ENCODE peak calls at places on chromosome 14, in four cellular contexts. One of them, this sample, is unnamed.
A peak's percentile ranks its signal among the peaks of the same experiment; 100 is the strongest.

GRCh38 chr14:51295666-51296263 is 55.7 kb downstream of the TMX1 start:
- DNase-seq in left ventricle myocardium inferior: no peak
- DNase-seq in BJ: no peak
- DNase-seq in left lung: no peak
- DNase-seq in this sample: no peak

GRCh38 chr14:95575820-95576473 is 41.1 kb downstream of the GLRX5 start:
- DNase-seq in left ventricle myocardium inferior: no peak
- DNase-seq in BJ: no peak
- DNase-seq in left lung: no peak
- DNase-seq in this sample: no peak

GRCh38 chr14:94041551-94042346 is 15.6 kb downstream of the OTUB2 start:
- DNase-seq in left ventricle myocardium inferior: peak; percentile 64
- DNase-seq in BJ: peak; percentile 30
- DNase-seq in left lung: no peak
- DNase-seq in this sample: peak; percentile 77

GRCh38 chr14:60051690-60052324 is 39.9 kb upstream of the PCNX4 start:
- DNase-seq in left ventricle myocardium inferior: no peak
- DNase-seq in BJ: peak; percentile 2
- DNase-seq in left lung: no peak
- DNase-seq in this sample: no peak

GRCh38 chr14:67513631-67514108 is 19.4 kb upstream of the PLEKHH1 start:
- DNase-seq in left ventricle myocardium inferior: no peak
- DNase-seq in BJ: no peak
- DNase-seq in left lung: no peak
- DNase-seq in this sample: no peak

GRCh38 chr14:105195533-105196227 is 14.6 kb upstream of the NUDT14 start:
- DNase-seq in left ventricle myocardium inferior: no peak
- DNase-seq in BJ: no peak
- DNase-seq in left lung: no peak
- DNase-seq in this sample: no peak

GRCh38 chr14:81096656-81097055 is 124.1 kb downstream of the GTF2A1 start:
- DNase-seq in left ventricle myocardium inferior: no peak
- DNase-seq in BJ: no peak
- DNase-seq in left lung: no peak
- DNase-seq in this sample: no peak

GRCh38 chr14:92914087-92914656 is 8.8 kb upstream of the CHGA start:
- DNase-seq in left ventricle myocardium inferior: no peak
- DNase-seq in BJ: no peak
- DNase-seq in left lung: no peak
- DNase-seq in this sample: no peak

GRCh38 chr14:38737657-38738056 is 365.4 kb downstream of the SEC23A start:
- DNase-seq in left ventricle myocardium inferior: no peak
- DNase-seq in BJ: no peak
- DNase-seq in left lung: peak; percentile 41
- DNase-seq in this sample: no peak

GRCh38 chr14:95597784-95598204 is 62.9 kb downstream of the GLRX5 start:
- DNase-seq in left ventricle myocardium inferior: no peak
- DNase-seq in BJ: no peak
- DNase-seq in left lung: no peak
- DNase-seq in this sample: no peak

GRCh38 chr14:35594616-35595015 is 60.7 kb downstream of the INSM2 start:
- DNase-seq in left ventricle myocardium inferior: no peak
- DNase-seq in BJ: no peak
- DNase-seq in left lung: no peak
- DNase-seq in this sample: no peak

GRCh38 chr14:91778217-91778616 is 46.3 kb upstream of the CATSPERB start:
- DNase-seq in left ventricle myocardium inferior: no peak
- DNase-seq in BJ: no peak
- DNase-seq in left lung: no peak
- DNase-seq in this sample: no peak

GRCh38 chr14:54730156-54730961 is 163.4 kb downstream of the SAMD4A start:
- DNase-seq in left ventricle myocardium inferior: no peak
- DNase-seq in BJ: peak; percentile 91
- DNase-seq in left lung: no peak
- DNase-seq in this sample: no peak

GRCh38 chr14:84750763-84751554 is 779.0 kb upstream of the FLRT2 start:
- DNase-seq in left ventricle myocardium inferior: no peak
- DNase-seq in BJ: peak; percentile 0
- DNase-seq in left lung: no peak
- DNase-seq in this sample: no peak

GRCh38 chr14:68140111-68140741 is 320.6 kb downstream of the RAD51B start:
- DNase-seq in left ventricle myocardium inferior: no peak
- DNase-seq in BJ: peak; percentile 99
- DNase-seq in left lung: no peak
- DNase-seq in this sample: no peak

GRCh38 chr14:59570122-59570521 is 6.5 kb downstream of the CCDC175 start:
- DNase-seq in left ventricle myocardium inferior: no peak
- DNase-seq in BJ: no peak
- DNase-seq in left lung: no peak
- DNase-seq in this sample: no peak

GRCh38 chr14:75293920-75294648 is 15.5 kb downstream of the FOS start:
- DNase-seq in left ventricle myocardium inferior: peak; percentile 95
- DNase-seq in BJ: peak; percentile 83
- DNase-seq in left lung: peak; percentile 97
- DNase-seq in this sample: peak; percentile 97

GRCh38 chr14:104107101-104107581 is 21.6 kb downstream of the ASPG start:
- DNase-seq in left ventricle myocardium inferior: peak; percentile 11
- DNase-seq in BJ: no peak
- DNase-seq in left lung: peak; percentile 71
- DNase-seq in this sample: peak; percentile 57

GRCh38 chr14:100736269-100737180 is 9.8 kb downstream of the DLK1 start:
- DNase-seq in left ventricle myocardium inferior: no peak
- DNase-seq in BJ: no peak
- DNase-seq in left lung: no peak
- DNase-seq in this sample: peak; percentile 36

GRCh38 chr14:58796201-58796600 is 158.4 kb downstream of the DACT1 start:
- DNase-seq in left ventricle myocardium inferior: no peak
- DNase-seq in BJ: no peak
- DNase-seq in left lung: no peak
- DNase-seq in this sample: no peak

GRCh38 chr14:58465425-58465824 is 37.9 kb downstream of the KIAA0586 start:
- DNase-seq in left ventricle myocardium inferior: no peak
- DNase-seq in BJ: no peak
- DNase-seq in left lung: no peak
- DNase-seq in this sample: no peak

GRCh38 chr14:62289471-62289870 is 527.3 kb downstream of the SNAPC1 start:
- DNase-seq in left ventricle myocardium inferior: no peak
- DNase-seq in BJ: no peak
- DNase-seq in left lung: no peak
- DNase-seq in this sample: no peak

GRCh38 chr14:95662376-95663186 is 23.6 kb upstream of the TCL1B start:
- DNase-seq in left ventricle myocardium inferior: no peak
- DNase-seq in BJ: no peak
- DNase-seq in left lung: no peak
- DNase-seq in this sample: no peak

GRCh38 chr14:90399541-90400444 is 3.0 kb downstream of the CALM1 start:
- DNase-seq in left ventricle myocardium inferior: peak; percentile 88
- DNase-seq in BJ: no peak
- DNase-seq in left lung: peak; percentile 92
- DNase-seq in this sample: peak; percentile 91

GRCh38 chr14:100900837-100901390 is 2.6 kb downstream of the RTL1 start:
- DNase-seq in left ventricle myocardium inferior: no peak
- DNase-seq in BJ: no peak
- DNase-seq in left lung: no peak
- DNase-seq in this sample: no peak

GRCh38 chr14:27243360-27243759 is 645.5 kb upstream of the NOVA1 start:
- DNase-seq in left ventricle myocardium inferior: no peak
- DNase-seq in BJ: no peak
- DNase-seq in left lung: no peak
- DNase-seq in this sample: no peak

GRCh38 chr14:50772361-50772760 is 58.6 kb downstream of the NIN start:
- DNase-seq in left ventricle myocardium inferior: no peak
- DNase-seq in BJ: no peak
- DNase-seq in left lung: no peak
- DNase-seq in this sample: no peak

GRCh38 chr14:90615444-90616095 is 200.7 kb downstream of the TTC7B start:
- DNase-seq in left ventricle myocardium inferior: no peak
- DNase-seq in BJ: no peak
- DNase-seq in left lung: no peak
- DNase-seq in this sample: peak; percentile 41

GRCh38 chr14:23053426-23053825 is 3.9 kb downstream of the CDH24 start:
- DNase-seq in left ventricle myocardium inferior: no peak
- DNase-seq in BJ: no peak
- DNase-seq in left lung: no peak
- DNase-seq in this sample: peak; percentile 53

GRCh38 chr14:23051482-23051881 is 5.8 kb downstream of the CDH24 start:
- DNase-seq in left ventricle myocardium inferior: no peak
- DNase-seq in BJ: no peak
- DNase-seq in left lung: no peak
- DNase-seq in this sample: no peak

GRCh38 chr14:23054000-23054811 is 3.1 kb downstream of the CDH24 start:
- DNase-seq in left ventricle myocardium inferior: no peak
- DNase-seq in BJ: no peak
- DNase-seq in left lung: no peak
- DNase-seq in this sample: peak; percentile 62

GRCh38 chr14:23052671-23053070 is 4.6 kb downstream of the CDH24 start:
- DNase-seq in left ventricle myocardium inferior: no peak
- DNase-seq in BJ: no peak
- DNase-seq in left lung: no peak
- DNase-seq in this sample: peak; percentile 16

DNA sequence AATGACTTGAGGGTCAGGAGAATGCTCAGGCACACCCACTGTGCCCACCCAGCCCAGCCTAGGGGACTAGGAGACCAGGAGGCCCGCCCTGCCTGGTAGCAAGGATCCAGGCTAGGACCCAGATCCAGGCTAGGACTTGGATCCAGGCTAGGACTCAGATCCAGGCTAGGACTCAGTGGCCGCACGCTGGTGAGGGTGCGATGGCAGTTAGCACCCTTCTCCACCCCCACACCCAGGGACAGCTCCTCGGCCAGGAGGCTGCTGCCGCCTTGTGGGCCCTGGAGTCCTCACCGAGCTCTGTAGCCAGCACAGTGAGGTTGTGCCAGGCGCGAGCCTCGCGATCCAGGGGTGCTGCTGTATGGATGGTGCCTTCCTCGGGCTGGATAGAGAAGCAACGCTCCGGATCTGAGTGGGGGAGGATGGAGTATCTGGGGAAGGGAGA is 5.1 kb downstream of the CDH24 start:
- DNase-seq in left ventricle myocardium inferior: no peak
- DNase-seq in BJ: no peak
- DNase-seq in left lung: no peak
- DNase-seq in this sample: no peak
- TF ChIP-seq CTCF in left ventricle myocardium inferior: peak; percentile 52
- TF ChIP-seq CTCF in BJ: peak; percentile 36
- TF ChIP-seq CTCF in left lung: no peak
- TF ChIP-seq CTCF in this sample: no peak

GRCh38 chr14:76810953-76811400 is 1.7 kb downstream of the ANGEL1 start:
- DNase-seq in left ventricle myocardium inferior: no peak
- DNase-seq in BJ: no peak
- DNase-seq in left lung: no peak
- DNase-seq in this sample: no peak
- TF ChIP-seq CTCF in left ventricle myocardium inferior: peak; percentile 63
- TF ChIP-seq CTCF in BJ: peak; percentile 71
- TF ChIP-seq CTCF in left lung: peak; percentile 18
- TF ChIP-seq CTCF in this sample: peak; percentile 52

GRCh38 chr14:23101986-23102625 is 2.7 kb downstream of the CIROP start:
- DNase-seq in left ventricle myocardium inferior: no peak
- DNase-seq in BJ: no peak
- DNase-seq in left lung: no peak
- DNase-seq in this sample: no peak
- TF ChIP-seq CTCF in left ventricle myocardium inferior: no peak
- TF ChIP-seq CTCF in BJ: no peak
- TF ChIP-seq CTCF in left lung: no peak
- TF ChIP-seq CTCF in this sample: no peak

DNA sequence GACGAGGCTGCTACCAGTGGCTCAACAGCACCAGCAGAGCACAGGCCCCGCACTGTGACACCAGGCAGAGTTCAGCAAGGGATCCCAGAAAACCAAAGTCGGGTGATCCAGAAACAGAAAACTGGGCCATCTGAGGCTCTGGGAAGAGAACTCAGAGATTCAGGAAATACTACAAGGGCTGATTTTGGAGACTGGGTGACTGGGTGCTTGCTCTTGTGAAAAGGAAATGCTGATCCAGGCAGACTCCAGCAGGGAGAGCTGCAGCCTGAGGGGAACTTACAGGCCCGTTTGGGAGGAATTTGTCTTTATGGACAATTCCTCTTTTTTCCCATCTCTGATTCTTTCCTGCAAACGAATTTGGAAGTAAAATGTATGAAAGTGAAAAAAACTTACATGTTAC is 28.2 kb downstream of the FOXN3 start:
- DNase-seq in left ventricle myocardium inferior: no peak
- DNase-seq in BJ: no peak
- DNase-seq in left lung: no peak
- DNase-seq in this sample: no peak
- TF ChIP-seq CTCF in left ventricle myocardium inferior: peak; percentile 33
- TF ChIP-seq CTCF in BJ: no peak
- TF ChIP-seq CTCF in left lung: no peak
- TF ChIP-seq CTCF in this sample: peak; percentile 12